ENCODE peak calls at places on chromosomes 12 and 14, in six cellular contexts. One of them, this sample, is unnamed.

GRCh38 chr12:62259311-62259992 is 752 bp upstream of the USP15 start:
- DNase-seq in mesenchymal stem cell: no peak
- DNase-seq in IMR-90: no peak
- DNase-seq in neuronal stem cell: no peak
- DNase-seq in mesendoderm: no peak
- DNase-seq in H1: no peak
- DNase-seq in this sample: no peak

GRCh38 chr12:5873341-5873919 is 71.6 kb downstream of the ANO2 start:
- DNase-seq in mesenchymal stem cell: no peak
- DNase-seq in IMR-90: no peak
- DNase-seq in neuronal stem cell: no peak
- DNase-seq in mesendoderm: peak; percentile 64
- DNase-seq in H1: peak; percentile 48
- DNase-seq in this sample: peak; percentile 65

GRCh38 chr12:65891219-65891618 is 66.9 kb downstream of the HMGA2 start:
- DNase-seq in mesenchymal stem cell: peak; percentile 68
- DNase-seq in IMR-90: peak; percentile 57
- DNase-seq in neuronal stem cell: no peak
- DNase-seq in mesendoderm: no peak
- DNase-seq in H1: no peak
- DNase-seq in this sample: no peak

GRCh38 chr12:111558107-111558376 is 41.1 kb downstream of the ATXN2 start:
- DNase-seq in mesenchymal stem cell: no peak
- DNase-seq in IMR-90: no peak
- DNase-seq in neuronal stem cell: no peak
- DNase-seq in mesendoderm: no peak
- DNase-seq in H1: no peak
- DNase-seq in this sample: no peak

GRCh38 chr14:32938719-32939253 is at the start of gene NPAS3:
- DNase-seq in mesenchymal stem cell: no peak
- DNase-seq in IMR-90: no peak
- DNase-seq in neuronal stem cell: no peak
- DNase-seq in mesendoderm: no peak
- DNase-seq in H1: no peak
- DNase-seq in this sample: no peak

GRCh38 chr14:20469890-20470858 is 968 bp downstream of the PNP start:
- DNase-seq in mesenchymal stem cell: peak; percentile 87
- DNase-seq in IMR-90: peak; percentile 57
- DNase-seq in neuronal stem cell: no peak
- DNase-seq in mesendoderm: peak; percentile 88
- DNase-seq in H1: peak; percentile 64
- DNase-seq in this sample: peak; percentile 37

GRCh38 chr12:23140710-23141109 is 515.7 kb downstream of the ETNK1 start:
- DNase-seq in mesenchymal stem cell: no peak
- DNase-seq in IMR-90: no peak
- DNase-seq in neuronal stem cell: no peak
- DNase-seq in mesendoderm: no peak
- DNase-seq in H1: no peak
- DNase-seq in this sample: no peak

GRCh38 chr12:51533799-51534198 is 57.2 kb upstream of the SCN8A start:
- DNase-seq in mesenchymal stem cell: peak; percentile 33
- DNase-seq in IMR-90: peak; percentile 36
- DNase-seq in neuronal stem cell: no peak
- DNase-seq in mesendoderm: peak; percentile 47
- DNase-seq in H1: no peak
- DNase-seq in this sample: peak; percentile 23

GRCh38 chr12:104182144-104182543 is 33.4 kb upstream of the TXNRD1 start:
- DNase-seq in mesenchymal stem cell: no peak
- DNase-seq in IMR-90: peak; percentile 96
- DNase-seq in neuronal stem cell: no peak
- DNase-seq in mesendoderm: no peak
- DNase-seq in H1: no peak
- DNase-seq in this sample: no peak

GRCh38 chr14:29028973-29029582 is 262.5 kb downstream of the FOXG1 start:
- DNase-seq in mesenchymal stem cell: peak; percentile 4
- DNase-seq in IMR-90: peak; percentile 50
- DNase-seq in neuronal stem cell: peak; percentile 29
- DNase-seq in mesendoderm: peak; percentile 82
- DNase-seq in H1: peak; percentile 56
- DNase-seq in this sample: peak; percentile 72

GRCh38 chr14:36807727-36808126 is 146.1 kb downstream of the PAX9 start:
- DNase-seq in mesenchymal stem cell: no peak
- DNase-seq in IMR-90: no peak
- DNase-seq in neuronal stem cell: no peak
- DNase-seq in mesendoderm: peak; percentile 43
- DNase-seq in H1: no peak
- DNase-seq in this sample: no peak

GRCh38 chr14:64509036-64509435 is 4.5 kb downstream of the ZBTB1 start:
- DNase-seq in mesenchymal stem cell: no peak
- DNase-seq in IMR-90: no peak
- DNase-seq in neuronal stem cell: no peak
- DNase-seq in mesendoderm: peak; percentile 89
- DNase-seq in H1: no peak
- DNase-seq in this sample: peak; percentile 67

GRCh38 chr14:59564356-59564755 is 12.3 kb downstream of the CCDC175 start:
- DNase-seq in mesenchymal stem cell: no peak
- DNase-seq in IMR-90: no peak
- DNase-seq in neuronal stem cell: no peak
- DNase-seq in mesendoderm: peak; percentile 86
- DNase-seq in H1: no peak
- DNase-seq in this sample: no peak

GRCh38 chr12:94073441-94074051 is 74.8 kb upstream of the PLXNC1 start:
- DNase-seq in mesenchymal stem cell: no peak
- DNase-seq in IMR-90: peak; percentile 21
- DNase-seq in neuronal stem cell: no peak
- DNase-seq in mesendoderm: no peak
- DNase-seq in H1: no peak
- DNase-seq in this sample: no peak

GRCh38 chr14:53894456-53894855 is 62.2 kb downstream of the BMP4 start:
- DNase-seq in mesenchymal stem cell: peak; percentile 76
- DNase-seq in IMR-90: peak; percentile 79
- DNase-seq in neuronal stem cell: no peak
- DNase-seq in mesendoderm: no peak
- DNase-seq in H1: no peak
- DNase-seq in this sample: no peak

GRCh38 chr14:70698288-70698687 is 56.6 kb downstream of the TTC9 start:
- DNase-seq in mesenchymal stem cell: peak; percentile 24
- DNase-seq in IMR-90: peak; percentile 19
- DNase-seq in neuronal stem cell: no peak
- DNase-seq in mesendoderm: peak; percentile 44
- DNase-seq in H1: no peak
- DNase-seq in this sample: no peak

GRCh38 chr12:58966939-58967338 is 46.6 kb upstream of the LRIG3 start:
- DNase-seq in mesenchymal stem cell: no peak
- DNase-seq in IMR-90: peak; percentile 49
- DNase-seq in neuronal stem cell: no peak
- DNase-seq in mesendoderm: no peak
- DNase-seq in H1: no peak
- DNase-seq in this sample: no peak

GRCh38 chr12:129579879-129580278 is 323.9 kb downstream of the TMEM132D start:
- DNase-seq in mesenchymal stem cell: no peak
- DNase-seq in IMR-90: no peak
- DNase-seq in neuronal stem cell: no peak
- DNase-seq in mesendoderm: peak; percentile 36
- DNase-seq in H1: no peak
- DNase-seq in this sample: no peak

GRCh38 chr12:110365743-110366473 is 37.6 kb downstream of the ANAPC7 start:
- DNase-seq in mesenchymal stem cell: no peak
- DNase-seq in IMR-90: no peak
- DNase-seq in neuronal stem cell: no peak
- DNase-seq in mesendoderm: peak; percentile 31
- DNase-seq in H1: no peak
- DNase-seq in this sample: no peak

GRCh38 chr12:69108024-69108423 is 131.3 kb upstream of the CPSF6 start:
- DNase-seq in mesenchymal stem cell: no peak
- DNase-seq in IMR-90: no peak
- DNase-seq in neuronal stem cell: no peak
- DNase-seq in mesendoderm: peak; percentile 39
- DNase-seq in H1: no peak
- DNase-seq in this sample: no peak

GRCh38 chr12:110536834-110537604 is 34.9 kb downstream of the RAD9B start:
- DNase-seq in mesenchymal stem cell: no peak
- DNase-seq in IMR-90: peak; percentile 11
- DNase-seq in neuronal stem cell: no peak
- DNase-seq in mesendoderm: peak; percentile 18
- DNase-seq in H1: no peak
- DNase-seq in this sample: no peak

GRCh38 chr12:41917827-41918445 is 226.7 kb downstream of the GXYLT1 start:
- DNase-seq in mesenchymal stem cell: peak; percentile 33
- DNase-seq in IMR-90: no peak
- DNase-seq in neuronal stem cell: no peak
- DNase-seq in mesendoderm: no peak
- DNase-seq in H1: no peak
- DNase-seq in this sample: no peak

GRCh38 chr12:71661977-71662522 is 1.6 kb downstream of the ZFC3H1 start:
- DNase-seq in mesenchymal stem cell: peak; percentile 52
- DNase-seq in IMR-90: peak; percentile 84
- DNase-seq in neuronal stem cell: no peak
- DNase-seq in mesendoderm: no peak
- DNase-seq in H1: no peak
- DNase-seq in this sample: no peak

GRCh38 chr12:30440826-30441602 is 254.7 kb downstream of the IPO8 start:
- DNase-seq in mesenchymal stem cell: peak; percentile 64
- DNase-seq in IMR-90: peak; percentile 27
- DNase-seq in neuronal stem cell: peak; percentile 12
- DNase-seq in mesendoderm: peak; percentile 75
- DNase-seq in H1: no peak
- DNase-seq in this sample: peak; percentile 58

GRCh38 chr12:10191865-10192264 is 13.0 kb downstream of the TMEM52B start:
- DNase-seq in mesenchymal stem cell: peak; percentile 62
- DNase-seq in IMR-90: peak; percentile 81
- DNase-seq in neuronal stem cell: no peak
- DNase-seq in mesendoderm: peak; percentile 83
- DNase-seq in H1: no peak
- DNase-seq in this sample: no peak

GRCh38 chr12:47988073-47989022 is 15.9 kb downstream of the COL2A1 start:
- DNase-seq in mesenchymal stem cell: no peak
- DNase-seq in IMR-90: peak; percentile 33
- DNase-seq in neuronal stem cell: peak; percentile 90
- DNase-seq in mesendoderm: peak; percentile 91
- DNase-seq in H1: peak; percentile 60
- DNase-seq in this sample: peak; percentile 63

GRCh38 chr12:78802593-78802992 is 62.0 kb upstream of the SYT1 start:
- DNase-seq in mesenchymal stem cell: peak; percentile 20
- DNase-seq in IMR-90: peak; percentile 70
- DNase-seq in neuronal stem cell: no peak
- DNase-seq in mesendoderm: peak; percentile 24
- DNase-seq in H1: no peak
- DNase-seq in this sample: no peak

DNA sequence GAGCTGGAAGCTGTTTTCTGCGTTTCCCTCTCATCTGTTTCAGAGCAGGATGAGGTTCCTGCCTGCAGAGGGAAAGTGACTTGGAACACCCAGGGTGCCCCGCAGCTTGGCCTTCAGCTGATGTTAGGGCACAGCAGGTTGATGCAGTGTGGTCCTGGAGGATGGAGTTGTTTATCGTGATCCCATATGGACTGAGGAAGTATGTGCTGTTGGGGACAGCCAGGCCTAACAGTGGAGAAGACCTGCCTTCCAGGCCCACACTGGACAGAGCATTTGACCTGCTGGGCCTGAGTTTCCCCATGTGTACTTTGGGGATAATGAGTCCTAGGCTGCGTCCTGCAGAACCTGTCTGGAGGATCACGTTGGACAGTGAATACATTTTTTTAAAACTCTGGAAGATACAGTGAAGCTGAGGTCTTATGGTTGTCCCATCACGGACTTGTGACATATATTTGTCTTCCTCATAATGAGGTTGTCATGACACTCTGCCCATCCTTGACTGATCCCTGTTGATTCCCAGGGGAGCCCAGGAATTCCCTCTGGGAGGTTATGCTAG is 12.8 kb downstream of the SERPINA1 start:
- DNase-seq in mesenchymal stem cell: no peak
- DNase-seq in IMR-90: no peak
- DNase-seq in neuronal stem cell: no peak
- DNase-seq in mesendoderm: no peak
- DNase-seq in H1: no peak
- DNase-seq in this sample: no peak
- H3K23ac ChIP-seq in mesenchymal stem cell: no peak overlapping the region
- H3K23ac ChIP-seq in IMR-90: no peak overlapping the region
- H3K23ac ChIP-seq in neuronal stem cell: no peak overlapping the region
- H3K23ac ChIP-seq in mesendoderm: no peak overlapping the region
- H3K23ac ChIP-seq in H1: no peak overlapping the region
- H3K23ac ChIP-seq in this sample: no peak overlapping the region

DNA sequence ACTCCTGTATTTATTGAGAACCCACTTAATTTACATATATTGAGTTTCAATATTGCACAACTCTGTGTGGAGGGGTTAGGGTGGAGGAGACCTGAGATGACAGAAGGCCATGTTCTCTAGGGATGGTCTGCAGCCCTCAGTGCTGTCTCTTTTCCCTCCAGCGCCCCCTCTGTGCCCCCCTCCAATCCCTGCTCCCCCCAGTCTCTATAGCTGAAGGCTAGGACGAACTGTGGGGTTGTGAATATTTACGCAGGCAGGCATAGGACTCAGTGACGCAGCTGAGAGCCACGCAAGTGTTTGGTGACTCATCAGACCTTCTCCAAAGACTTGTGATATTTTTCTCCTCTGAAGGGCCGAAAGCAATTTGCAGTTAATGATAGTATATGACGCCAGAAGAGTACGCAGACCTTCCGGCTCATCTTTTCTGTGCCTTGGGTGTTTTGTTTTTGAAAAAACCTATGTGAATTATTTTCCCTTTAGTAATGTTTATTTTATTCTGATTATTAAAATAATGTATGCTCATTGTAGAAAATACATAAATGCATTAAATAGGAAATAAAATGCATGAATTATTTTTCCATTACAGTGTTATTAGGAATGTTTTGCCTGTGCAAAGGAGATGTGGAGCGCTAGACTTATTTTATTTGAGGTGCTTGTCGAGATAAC is 85.3 kb downstream of the SLC25A47 start:
- DNase-seq in mesenchymal stem cell: peak; percentile 97
- DNase-seq in IMR-90: peak; percentile 90
- DNase-seq in neuronal stem cell: no peak
- DNase-seq in mesendoderm: peak; percentile 36
- DNase-seq in H1: no peak
- DNase-seq in this sample: no peak
- H3K4me2 ChIP-seq in mesenchymal stem cell: no peak overlapping the region
- H3K4me2 ChIP-seq in IMR-90: no peak overlapping the region
- H3K4me2 ChIP-seq in neuronal stem cell: no peak overlapping the region
- H3K4me2 ChIP-seq in mesendoderm: no peak overlapping the region
- H3K4me2 ChIP-seq in H1: no peak overlapping the region
- H3K4me2 ChIP-seq in this sample: no peak overlapping the region

DNA sequence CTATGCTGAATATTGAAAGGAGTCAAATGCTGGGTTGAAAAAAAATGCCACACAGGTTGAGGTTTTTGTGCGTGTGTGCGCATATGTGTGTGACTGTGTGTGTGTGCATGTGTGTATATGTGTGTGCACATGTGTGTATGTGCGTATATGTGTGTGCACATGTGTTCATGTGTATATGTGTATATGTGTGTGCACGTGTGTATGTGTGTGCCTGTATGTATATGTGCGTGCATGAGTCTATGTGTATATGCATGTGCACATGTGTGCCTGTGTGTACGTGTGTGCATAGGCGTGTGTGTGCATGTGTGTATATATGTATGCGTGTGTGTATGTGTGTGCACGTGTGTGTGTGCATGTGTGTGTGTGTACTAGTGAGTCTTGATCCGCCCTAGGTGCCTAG is 655.7 kb downstream of the AACS start:
- DNase-seq in mesenchymal stem cell: no peak
- DNase-seq in IMR-90: no peak
- DNase-seq in neuronal stem cell: no peak
- DNase-seq in mesendoderm: no peak
- DNase-seq in H1: no peak
- DNase-seq in this sample: no peak
- H3K23ac ChIP-seq in mesenchymal stem cell: no peak overlapping the region
- H3K23ac ChIP-seq in IMR-90: no peak overlapping the region
- H3K23ac ChIP-seq in neuronal stem cell: no peak overlapping the region
- H3K23ac ChIP-seq in mesendoderm: no peak overlapping the region
- H3K23ac ChIP-seq in H1: no peak overlapping the region
- H3K23ac ChIP-seq in this sample: no peak overlapping the region

GRCh38 chr14:61581340-61581739 is 114.0 kb upstream of the HIF1A start:
- DNase-seq in mesenchymal stem cell: no peak
- DNase-seq in IMR-90: no peak
- DNase-seq in neuronal stem cell: no peak
- DNase-seq in mesendoderm: no peak
- DNase-seq in H1: no peak
- DNase-seq in this sample: no peak
- H3K4me2 ChIP-seq in mesenchymal stem cell: no peak overlapping the region
- H3K4me2 ChIP-seq in IMR-90: no peak overlapping the region
- H3K4me2 ChIP-seq in neuronal stem cell: no peak overlapping the region
- H3K4me2 ChIP-seq in mesendoderm: no peak overlapping the region
- H3K4me2 ChIP-seq in H1: no peak overlapping the region
- H3K4me2 ChIP-seq in this sample: no peak overlapping the region

This sample was measured in H9.